ENCODE peak calls at places on chromosomes 3 and 15, in five cellular contexts. R is hippocampal formation; L is PC-3; K is heart left ventricle; V is stimulated activated CD8-positive, alpha-beta memory T cell treated with anti-CD3 and anti-CD28 coated beads, Interleukin-4, amount 100 ng/mL, for 1 hour. H is an unnamed sample.

GRCh38 chr3:107222927-107223326 is 154.3 kb upstream of the CCDC54 start:
- DNase-seq in L (peak), K (no peak), R (no peak), V (no peak), H (no peak)

GRCh38 chr15:28191832-28192231 is 92.7 kb upstream of the OCA2 start:
- DNase-seq in V (no peak), K (peak), R (peak), L (no peak), H (peak)

GRCh38 chr3:152047465-152047864 is 174.0 kb downstream of the SUCNR1 start:
- DNase-seq in R (no peak), K (no peak), L (peak), V (no peak), H (no peak)

GRCh38 chr3:188003188-188004171 is 150.5 kb upstream of the LPP start:
- DNase-seq in R (no peak), K (no peak), L (peak), V (no peak), H (peak)

GRCh38 chr3:42275217-42275616 is 9.2 kb upstream of the CCK start:
- DNase-seq in R (no peak), K (no peak), L (no peak), V (no peak), H (no peak)

GRCh38 chr15:51060058-51060598 is 34.6 kb downstream of the TNFAIP8L3 start:
- DNase-seq in R (no peak), L (peak), K (no peak), V (no peak), H (no peak)

GRCh38 chr3:71010731-71011455 is 572.6 kb downstream of the FOXP1 start:
- DNase-seq in K (no peak), R (no peak), L (no peak), V (peak), H (no peak)

GRCh38 chr15:64877435-64877834 is 34.3 kb upstream of the ANKDD1A start:
- DNase-seq in L (peak), K (peak), R (peak), V (no peak), H (no peak)

GRCh38 chr3:8937064-8938020 is 25.9 kb downstream of the RAD18 start:
- DNase-seq in V (no peak), R (no peak), L (peak), K (no peak), H (no peak)

GRCh38 chr3:179449621-179450020 is 1.6 kb downstream of the GNB4 start:
- DNase-seq in K (no peak), R (no peak), L (no peak), V (no peak), H (no peak)

GRCh38 chr3:48504051-48504946 is at the start of gene SHISA5:
- DNase-seq in V (peak), K (peak), L (peak), R (peak), H (peak)